ENCODE peak calls at places on chromosomes 3 and 15, in seven cellular contexts. A is thoracic aorta, I is DMS153, G is mucosa of descending colon, Z is astrocyte, R is AG09319, J is AG04450. N is an unnamed sample.

GRCh38 chr15:92385096-92385495 is 8.6 kb upstream of the ST8SIA2 start:
- DNase-seq in J (no peak), R (no peak), A (no peak), Z (peak; percentile 18), I (no peak), G (no peak), N (no peak)

GRCh38 chr3:114451561-114452018 is 157.8 kb downstream of the TIGIT start:
- DNase-seq in R (no peak), J (no peak), A (no peak), Z (peak; percentile 37), I (peak; percentile 44), G (peak; percentile 32), N (no peak)

GRCh38 chr3:76203578-76203977 is 418.2 kb upstream of the ZNF717 start:
- DNase-seq in I (no peak), R (no peak), J (no peak), A (no peak), G (no peak), Z (no peak), N (no peak)

GRCh38 chr3:189457201-189457607 is 174.0 kb upstream of the TP63 start:
- DNase-seq in R (no peak), G (no peak), A (no peak), Z (peak; percentile 69), J (no peak), I (no peak), N (no peak)

GRCh38 chr3:11734-12133 is 184.8 kb upstream of the CHL1 start:
- DNase-seq in A (no peak), I (no peak), R (no peak), J (no peak), G (no peak), Z (no peak), N (no peak)

GRCh38 chr3:190676477-190676876 is 162.6 kb downstream of the IL1RAP start:
- DNase-seq in Z (peak; percentile 84), A (no peak), G (no peak), R (no peak), I (no peak), J (no peak), N (no peak)

GRCh38 chr3:13495921-13496723 is 16.0 kb downstream of the HDAC11 start:
- DNase-seq in J (peak; percentile 69), Z (peak; percentile 51), A (peak; percentile 41), I (peak; percentile 21), G (peak; percentile 81), R (peak; percentile 80), N (no peak)

GRCh38 chr3:8492744-8493511 is 8.7 kb upstream of the LMCD1 start:
- DNase-seq in J (no peak), G (no peak), R (no peak), I (no peak), Z (peak; percentile 69), A (no peak), N (no peak)

GRCh38 chr3:104521606-104522336 is 844.9 kb upstream of the ALCAM start:
- DNase-seq in I (no peak), G (peak; percentile 15), Z (no peak), R (no peak), J (no peak), A (no peak), N (no peak)

GRCh38 chr3:34183114-34183513 is 384.7 kb downstream of the PDCD6IP start:
- DNase-seq in Z (no peak), A (no peak), R (no peak), I (no peak), J (no peak), G (no peak), N (no peak)

GRCh38 chr15:40256642-40257235 is 17.9 kb downstream of the PAK6 start:
- DNase-seq in Z (peak; percentile 60), I (no peak), G (no peak), R (no peak), J (no peak), A (no peak), N (no peak)

GRCh38 chr15:79310612-79310984 is 314 bp upstream of the TMED3 start:
- DNase-seq in I (no peak), A (no peak), R (no peak), Z (peak; percentile 18), G (no peak), J (no peak), N (no peak)

GRCh38 chr3:169668957-169669681 is 5.6 kb upstream of the MECOM start:
- DNase-seq in I (peak; percentile 80), R (no peak), G (peak; percentile 85), Z (peak; percentile 33), A (peak; percentile 39), J (no peak), N (peak; percentile 36)

GRCh38 chr3:160707187-160707789 is 30.3 kb downstream of the ARL14 start:
- DNase-seq in I (peak; percentile 44), J (no peak), Z (peak; percentile 22), R (no peak), A (no peak), G (peak; percentile 47), N (no peak)